ENCODE peak calls at places on chromosomes 7 and 10, in seven cellular contexts. N is mucosa of descending colon; O is PC-3; B is activated CD4-positive, alpha-beta T cell treated with anti-CD3 and anti-CD28 coated beads for 4 hours; Q is stimulated activated CD8-positive, alpha-beta memory T cell treated with anti-CD3 and anti-CD28 coated beads, Interleukin-15, amount 100 ng/mL, for 4 hours; M is HT1080; P is IMR-90. G is an unnamed sample.

GRCh38 chr10:14450041-14450491 is 119.3 kb upstream of the FRMD4A start:
- DNase-seq in N (no peak), O (no peak), B (no peak), Q (no peak), M (no peak), P (peak; percentile 65), G (no peak)

GRCh38 chr7:66452165-66452564 is 176.5 kb upstream of the KCTD7 start:
- DNase-seq in B (no peak), N (no peak), P (peak; percentile 30), O (peak; percentile 48), M (no peak), Q (no peak), G (no peak)

GRCh38 chr10:30671011-30671616 is 41.6 kb upstream of the LYZL2 start:
- DNase-seq in Q (no peak), M (peak; percentile 65), P (peak; percentile 81), B (peak; percentile 46), O (peak; percentile 76), N (no peak), G (no peak)

GRCh38 chr7:44976746-44977196 is 2.0 kb downstream of the MYO1G start:
- DNase-seq in O (no peak), M (no peak), N (no peak), B (no peak), P (no peak), Q (no peak), G (no peak)

GRCh38 chr10:51422311-51423120 is 276.9 kb downstream of the CSTF2T start:
- DNase-seq in N (no peak), B (no peak), P (peak; percentile 76), Q (no peak), O (peak; percentile 95), M (peak; percentile 50), G (no peak)

GRCh38 chr10:104966563-104967280 is 325.6 kb downstream of the SORCS3 start:
- DNase-seq in P (no peak), N (no peak), O (no peak), M (no peak), Q (no peak), B (no peak), G (no peak)

GRCh38 chr7:142323706-142324105 is 65.8 kb upstream of the PRSS58 start:
- DNase-seq in N (no peak), P (no peak), B (peak; percentile 42), O (peak; percentile 57), M (peak; percentile 47), Q (no peak), G (peak; percentile 47)

GRCh38 chr7:46844486-46844885 is 737.4 kb downstream of the TNS3 start:
- DNase-seq in B (no peak), M (peak; percentile 70), O (peak; percentile 11), P (no peak), N (no peak), Q (no peak), G (no peak)

GRCh38 chr10:77555591-77556212 is 81.9 kb downstream of the KCNMA1 start:
- DNase-seq in P (peak; percentile 48), O (no peak), B (no peak), N (no peak), M (no peak), Q (no peak), G (no peak)

GRCh38 chr10:30127120-30127541 is 67.7 kb upstream of the JCAD start:
- DNase-seq in B (no peak), M (no peak), N (no peak), Q (no peak), P (no peak), O (no peak), G (no peak)

GRCh38 chr10:208616-209015 is 73.4 kb downstream of the ZMYND11 start:
- DNase-seq in N (no peak), B (no peak), O (no peak), Q (no peak), P (no peak), M (no peak), G (no peak)

GRCh38 chr7:28102778-28103177 is 77.8 kb downstream of the JAZF1 start:
- DNase-seq in O (peak; percentile 25), Q (no peak), P (peak; percentile 84), N (no peak), B (no peak), M (peak; percentile 77), G (no peak)

GRCh38 chr7:42082144-42082543 is 154.9 kb downstream of the GLI3 start:
- DNase-seq in N (no peak), Q (no peak), M (peak; percentile 30), O (no peak), P (peak; percentile 84), B (no peak), G (no peak)

GRCh38 chr7:47040795-47041194 is 541.1 kb downstream of the TNS3 start:
- DNase-seq in O (no peak), P (no peak), Q (no peak), M (no peak), N (no peak), B (no peak), G (no peak)

GRCh38 chr7:139118803-139119485 is 9.4 kb upstream of the ZC3HAV1 start:
- DNase-seq in Q (no peak), B (no peak), N (peak; percentile 71), O (no peak), P (peak; percentile 37), M (no peak), G (no peak)

GRCh38 chr7:44638611-44639557 is 32.5 kb downstream of the OGDH start:
- DNase-seq in N (peak; percentile 94), M (peak; percentile 96), O (peak; percentile 82), Q (peak; percentile 69), P (peak; percentile 75), B (peak; percentile 69), G (no peak)

GRCh38 chr7:154774303-154774702 is 228.6 kb downstream of the PAXIP1 start:
- DNase-seq in O (no peak), M (no peak), P (no peak), B (no peak), N (no peak), Q (no peak), G (no peak)

GRCh38 chr7:144738708-144739314 is 97.0 kb downstream of the TPK1 start:
- DNase-seq in O (peak; percentile 52), P (no peak), N (no peak), Q (no peak), B (peak; percentile 14), M (peak; percentile 18), G (no peak)

GRCh38 chr10:89115876-89116627 is 91.1 kb downstream of the CH25H start:
- DNase-seq in B (no peak), O (peak; percentile 46), Q (no peak), N (peak; percentile 22), P (peak; percentile 58), M (peak; percentile 76), G (no peak)

GRCh38 chr10:30747633-30748032 is 118.1 kb upstream of the LYZL2 start:
- DNase-seq in M (peak; percentile 60), B (peak; percentile 29), N (no peak), O (peak; percentile 56), P (peak; percentile 78), Q (no peak), G (no peak)

GRCh38 chr10:68537796-68538195 is 10.5 kb upstream of the SLC25A16 start:
- DNase-seq in M (no peak), O (no peak), Q (no peak), N (no peak), P (no peak), B (no peak), G (no peak)

GRCh38 chr7:23742051-23742450 is 32.0 kb downstream of the STK31 start:
- DNase-seq in B (no peak), P (no peak), M (no peak), N (no peak), O (no peak), Q (no peak), G (no peak)

GRCh38 chr10:122301055-122301810 is 30.1 kb downstream of the BTBD16 start:
- DNase-seq in N (no peak), M (peak; percentile 96), P (peak; percentile 38), Q (no peak), B (no peak), O (no peak), G (no peak)

GRCh38 chr7:105012503-105013282 is 1.3 kb upstream of the KMT2E start:
- DNase-seq in O (peak; percentile 96), P (peak; percentile 97), Q (peak; percentile 100), M (peak; percentile 98), N (peak; percentile 100), B (peak; percentile 100), G (peak; percentile 100)

GRCh38 chr10:4306871-4307270 is 519.1 kb upstream of the AKR1E2 start:
- DNase-seq in M (no peak), O (no peak), B (no peak), P (no peak), N (no peak), Q (no peak), G (no peak)

GRCh38 chr7:1669486-1669951 is 558 bp upstream of the ELFN1 start:
- DNase-seq in N (no peak), B (no peak), M (no peak), O (no peak), P (no peak), Q (no peak), G (no peak)

GRCh38 chr7:46146454-46147255 is 225.6 kb upstream of the IGFBP3 start:
- DNase-seq in Q (no peak), N (no peak), M (peak; percentile 83), O (peak; percentile 67), B (no peak), P (peak; percentile 70), G (no peak)

GRCh38 chr7:123939784-123940183 is 14.7 kb downstream of the SPAM1 start:
- DNase-seq in O (no peak), Q (no peak), M (no peak), B (no peak), N (no peak), P (no peak), G (no peak)

GRCh38 chr10:1133495-1134045 is 77.4 kb downstream of the WDR37 start:
- DNase-seq in B (no peak), P (no peak), O (no peak), Q (no peak), M (no peak), N (no peak), G (no peak)

GRCh38 chr10:67088035-67088434 is 162.2 kb downstream of the LRRTM3 start:
- DNase-seq in N (no peak), O (no peak), M (no peak), B (no peak), Q (no peak), P (no peak), G (no peak)

GRCh38 chr10:129852829-129853228 is 111.2 kb downstream of the EBF3 start:
- DNase-seq in P (no peak), Q (no peak), B (no peak), N (no peak), M (no peak), O (no peak), G (no peak)

GRCh38 chr10:79116363-79116762 is 47.6 kb downstream of the ZMIZ1 start:
- DNase-seq in Q (no peak), N (no peak), P (no peak), M (no peak), B (no peak), O (no peak), G (no peak)

GRCh38 chr7:116953727-116954442 is 584 bp downstream of the ST7 start:
- DNase-seq in N (peak; percentile 65), B (peak; percentile 14), O (peak; percentile 77), M (peak; percentile 85), Q (no peak), P (peak; percentile 88), G (peak; percentile 58)

G was measured in C1 segment of cervical spinal cord.